ENCODE peak calls at places on chromosomes 11 and 22, in four cellular contexts. M is right cardiac atrium, F is IMR-90, T is A549. B is an unnamed sample.

GRCh38 chr11:46285173-46285572 is 7.7 kb downstream of the CREB3L1 start:
- ATAC-seq in M (no peak), F (peak), T (no peak), B (peak)

GRCh38 chr11:128643661-128644060 is 50.2 kb upstream of the FLI1 start:
- ATAC-seq in M (no peak), F (no peak), T (peak), B (no peak)

GRCh38 chr11:47516155-47516554 is 36.8 kb downstream of the CELF1 start:
- ATAC-seq in M (no peak), F (no peak), T (no peak), B (no peak)

GRCh38 chr22:38963872-38964271 is 6.5 kb downstream of the APOBEC3A start:
- ATAC-seq in M (no peak), F (no peak), T (peak), B (no peak)

GRCh38 chr11:123216249-123216648 is 21.2 kb upstream of the CLMP start:
- ATAC-seq in M (no peak), F (no peak), T (no peak), B (no peak)

GRCh38 chr11:4459470-4459869 is 10.4 kb downstream of the OR52K2 start:
- ATAC-seq in M (peak), F (no peak), T (no peak), B (no peak)

GRCh38 chr11:23127706-23128105 is 267.4 kb upstream of the CCDC179 start:
- ATAC-seq in M (no peak), F (no peak), T (no peak), B (no peak)

GRCh38 chr11:118194835-118195627 is 18.6 kb upstream of the SCN2B start:
- ATAC-seq in M (peak), F (peak), T (peak), B (peak)

GRCh38 chr22:35345808-35346505 is 34.9 kb upstream of the HMOX1 start:
- ATAC-seq in M (no peak), F (no peak), T (no peak), B (no peak)

GRCh38 chr11:87255589-87255988 is 217.9 kb downstream of the TMEM135 start:
- ATAC-seq in M (no peak), F (no peak), T (no peak), B (no peak)

GRCh38 chr11:9568854-9569587 is 4.4 kb upstream of the WEE1 start:
- ATAC-seq in M (peak), F (peak), T (peak), B (peak)

GRCh38 chr11:128095459-128096096 is 491.8 kb downstream of the ETS1 start:
- ATAC-seq in M (peak), F (peak), T (peak), B (peak)

DNA sequence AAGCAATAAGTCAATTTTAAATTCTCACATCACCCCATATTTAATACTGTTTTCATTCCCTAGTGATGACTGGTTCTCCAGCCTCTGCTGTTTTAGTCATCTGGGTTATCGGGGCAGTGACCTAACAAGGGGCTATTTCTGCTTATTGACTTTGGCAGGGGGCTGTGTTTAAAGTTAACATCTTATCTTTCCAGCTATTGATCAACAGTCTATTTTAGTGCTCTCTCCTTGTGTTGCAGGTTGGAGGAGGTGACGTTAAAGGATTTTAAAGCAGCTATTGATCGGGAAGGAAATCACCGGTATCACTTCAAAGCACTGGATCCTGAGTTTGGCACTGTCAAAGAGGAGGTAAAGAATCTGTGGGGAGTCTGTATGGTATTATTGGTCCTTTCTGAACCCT is 7.7 kb upstream of the DLAT start:
- ATAC-seq in M (no peak), F (peak), T (no peak), B (no peak)
- H3K27ac ChIP-seq in M (peak), F (peak), T (no peak), B (peak)

GRCh38 chr22:48432721-48433518 is 1394.8 kb downstream of the BRD1 start:
- ATAC-seq in M (no peak), F (no peak), T (no peak), B (no peak)
- H3K27ac ChIP-seq in M (no peak), F (no peak), T (peak), B (no peak)

DNA sequence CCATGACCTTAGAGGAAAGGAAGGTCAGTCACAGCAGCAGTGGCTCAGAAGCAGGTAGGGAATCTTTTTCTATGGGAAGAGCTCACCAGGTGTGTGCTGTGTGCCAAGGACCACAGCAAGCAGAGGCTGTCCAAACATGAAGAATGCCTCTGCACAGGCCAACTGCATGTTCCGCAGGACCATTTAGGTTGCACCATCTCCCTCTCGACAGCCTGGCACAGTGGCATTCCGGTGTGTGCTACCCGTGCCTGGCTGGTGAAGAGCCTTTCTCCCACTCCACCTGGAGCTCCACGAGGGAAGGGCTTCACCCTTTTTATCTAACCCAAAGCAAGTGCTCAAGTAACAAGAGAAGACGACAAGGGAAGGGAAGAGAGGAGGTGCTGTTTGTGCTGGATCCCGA is 76.5 kb downstream of the PACSIN2 start:
- ATAC-seq in M (no peak), F (no peak), T (no peak), B (no peak)
- H3K27ac ChIP-seq in M (peak), F (no peak), T (peak), B (peak)

DNA sequence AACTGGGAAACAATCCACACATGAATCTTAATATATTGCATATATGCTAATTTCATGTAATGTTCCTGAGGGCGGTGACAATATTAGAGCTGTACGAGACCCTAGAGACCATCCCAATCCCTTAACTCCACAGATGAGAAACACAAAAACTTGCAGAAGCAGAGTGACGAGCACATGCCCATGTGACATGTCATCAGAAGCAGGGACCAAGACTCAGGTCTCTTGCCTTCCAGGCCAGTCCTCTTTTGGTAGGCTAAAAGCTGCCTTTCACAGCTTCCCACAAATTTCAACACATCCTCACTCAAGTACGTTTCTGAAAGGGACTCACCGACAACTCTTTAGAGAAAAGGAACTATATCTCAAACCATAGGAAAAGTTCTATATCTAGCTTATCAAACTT is 11.7 kb downstream of the MAPK1 start:
- ATAC-seq in M (no peak), F (no peak), T (no peak), B (no peak)
- H3K27ac ChIP-seq in M (peak), F (no peak), T (no peak), B (no peak)

DNA sequence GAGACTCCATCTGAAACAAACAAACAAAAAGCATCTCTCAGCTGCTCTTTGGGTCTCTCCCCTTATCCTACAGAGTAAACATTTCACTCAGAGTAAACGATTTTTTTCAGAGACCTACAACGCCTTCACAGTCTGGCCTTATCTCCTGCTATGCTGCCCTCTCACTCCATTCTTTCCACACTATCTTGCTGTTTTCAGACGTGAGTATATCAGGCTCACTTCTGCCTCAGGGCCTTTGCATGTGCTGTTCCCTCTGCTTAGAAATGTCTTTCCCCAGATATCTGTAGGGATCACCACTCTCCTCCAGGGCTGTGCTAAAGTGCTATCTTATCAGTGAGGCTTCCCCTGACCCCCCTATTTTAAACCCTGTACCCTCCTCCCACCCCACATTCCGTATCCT is 6.5 kb downstream of the RIBC2 start:
- ATAC-seq in M (no peak), F (no peak), T (no peak), B (no peak)
- H3K27ac ChIP-seq in M (no peak), F (no peak), T (no peak), B (no peak)

DNA sequence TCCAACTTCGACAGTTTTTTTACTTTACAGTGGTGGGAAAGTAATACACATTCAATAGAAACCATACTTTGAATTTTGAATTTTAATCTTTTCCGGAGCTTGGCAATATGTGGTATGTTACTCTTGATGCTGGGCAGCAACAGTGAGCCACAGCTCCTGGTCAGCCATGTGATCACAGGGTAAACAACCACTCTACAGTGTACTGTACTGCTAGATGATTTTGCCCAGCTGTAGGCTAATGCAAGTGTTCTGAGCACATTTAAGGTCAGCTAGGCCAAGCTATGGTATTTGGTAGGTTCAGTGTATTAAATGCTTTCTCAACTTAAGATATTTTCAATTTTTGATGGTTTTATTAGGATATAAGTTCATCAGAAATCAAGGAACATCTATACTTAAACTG is 48.7 kb upstream of the GRIK4 start:
- ATAC-seq in M (no peak), F (peak), T (no peak), B (no peak)
- H3K27ac ChIP-seq in M (no peak), F (peak), T (no peak), B (no peak)

GRCh38 chr11:116852261-116853125 is 15.1 kb upstream of the APOA1 start:
- ATAC-seq in M (peak), F (peak), T (no peak), B (no peak)
- H3K27ac ChIP-seq in M (no peak), F (peak), T (no peak), B (no peak)